ENCODE peak calls at places on chromosomes 2 and 18, in five cellular contexts. V is IMR-90, M is sigmoid colon, C is pancreas, H is osteoblast. I is an unnamed sample.

GRCh38 chr2:43179947-43180346 is 46.5 kb downstream of the ZFP36L2 start:
- DNase-seq in C (no peak), H (no peak), V (no peak), M (no peak), I (no peak)

GRCh38 chr2:238652053-238652770 is 195.7 kb upstream of the TWIST2 start:
- DNase-seq in H (no peak), M (no peak), V (no peak), C (no peak), I (no peak)

GRCh38 chr2:214311031-214311533 is 99.8 kb upstream of the VWC2L start:
- DNase-seq in H (no peak), M (no peak), V (no peak), C (no peak), I (no peak)

GRCh38 chr2:71950256-71951066 is 197.2 kb downstream of the CYP26B1 start:
- DNase-seq in H (peak), C (no peak), V (no peak), M (peak), I (peak)

GRCh38 chr2:230520875-230521155 is 104.8 kb downstream of the SP100 start:
- DNase-seq in M (no peak), H (no peak), C (no peak), V (peak), I (no peak)

GRCh38 chr2:59789523-59789922 is 763.9 kb downstream of the BCL11A start:
- DNase-seq in M (no peak), V (no peak), H (no peak), C (no peak), I (no peak)

GRCh38 chr18:5476961-5477800 is 66.6 kb downstream of the EPB41L3 start:
- DNase-seq in M (no peak), H (no peak), V (peak), C (no peak), I (no peak)

GRCh38 chr2:54687595-54688152 is 35.8 kb upstream of the EML6 start:
- DNase-seq in V (no peak), M (no peak), H (no peak), C (no peak), I (no peak)

GRCh38 chr2:64686283-64686956 is 32.7 kb upstream of the SERTAD2 start:
- DNase-seq in V (no peak), H (no peak), C (no peak), M (no peak), I (no peak)

GRCh38 chr18:12359515-12359927 is 17.5 kb downstream of the AFG3L2 start:
- DNase-seq in H (no peak), M (no peak), V (peak), C (no peak), I (no peak)

GRCh38 chr2:102297891-102298290 is 13.5 kb upstream of the IL1RL1 start:
- DNase-seq in C (no peak), V (no peak), H (no peak), M (no peak), I (no peak)

GRCh38 chr2:149329068-149329467 is 1.3 kb upstream of the LYPD6 start:
- DNase-seq in C (peak), H (peak), M (no peak), V (no peak), I (no peak)

GRCh38 chr2:27322301-27322765 is 564 bp downstream of the MPV17 start:
- DNase-seq in M (no peak), C (peak), V (peak), H (peak), I (no peak)

GRCh38 chr2:59900728-59901452 is 652.6 kb downstream of the BCL11A start:
- DNase-seq in C (no peak), H (no peak), V (no peak), M (no peak), I (no peak)

GRCh38 chr2:10327896-10328666 is 25.4 kb downstream of the HPCAL1 start:
- DNase-seq in M (no peak), C (no peak), H (no peak), V (no peak), I (no peak)

GRCh38 chr2:37829202-37829601 is 95.9 kb upstream of the RMDN2 start:
- DNase-seq in V (peak), C (no peak), H (peak), M (no peak), I (no peak)

GRCh38 chr2:37833420-37833819 is 91.7 kb upstream of the RMDN2 start:
- DNase-seq in V (no peak), C (no peak), H (peak), M (no peak), I (no peak)

GRCh38 chr2:37829616-37830385 is 95.3 kb upstream of the RMDN2 start:
- DNase-seq in H (no peak), M (no peak), V (no peak), C (no peak), I (no peak)

GRCh38 chr2:37831081-37831780 is 93.9 kb upstream of the RMDN2 start:
- DNase-seq in C (no peak), V (no peak), M (no peak), H (no peak), I (no peak)

DNA sequence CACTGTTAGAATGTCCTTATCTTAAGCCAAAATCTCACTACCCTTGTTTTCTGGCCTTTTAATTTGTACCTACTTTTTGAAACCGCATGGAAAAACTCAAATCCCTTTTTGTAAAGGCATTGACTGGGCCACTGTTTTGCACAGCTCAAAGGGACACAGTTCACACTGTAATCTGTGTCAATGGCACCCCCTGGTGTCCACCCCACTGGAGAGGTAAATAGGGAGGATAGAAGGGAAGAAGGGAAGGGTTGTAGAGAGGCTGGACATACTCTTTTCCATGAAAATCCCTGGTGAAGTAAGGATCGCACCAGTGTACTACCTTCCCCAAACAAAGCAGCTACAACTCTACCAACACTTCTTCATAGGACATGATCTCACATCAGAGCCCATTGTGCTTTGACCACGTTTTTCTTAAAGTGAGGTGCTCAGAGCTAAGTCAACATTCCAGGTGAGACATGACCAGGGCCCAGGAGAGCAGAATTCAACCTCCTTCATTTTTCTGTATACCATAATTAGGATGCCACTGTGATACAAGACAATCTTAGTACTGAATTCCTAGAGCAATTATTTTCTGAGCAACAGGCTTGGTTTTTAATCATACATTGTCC is 92.4 kb upstream of the RMDN2 start:
- DNase-seq in M (peak), H (no peak), C (peak), V (peak), I (peak)
- H3K27ac ChIP-seq in M (peak), H (peak), C (no peak), V (peak), I (no peak)

GRCh38 chr18:75209129-75209951 is at the start of gene PTGR3:
- DNase-seq in C (peak), M (peak), V (peak), H (peak), I (peak)

GRCh38 chr18:75208836-75209128 is 157 bp downstream of the PTGR3 start:
- DNase-seq in C (no peak), H (no peak), M (peak), V (no peak), I (no peak)

GRCh38 chr18:75207298-75208054 is 1.5 kb downstream of the PTGR3 start:
- DNase-seq in C (no peak), H (peak), M (no peak), V (peak), I (no peak)

GRCh38 chr18:75206637-75207297 is 2.2 kb downstream of the PTGR3 start:
- DNase-seq in V (no peak), C (no peak), H (no peak), M (no peak), I (no peak)

GRCh38 chr18:75208055-75208835 is 694 bp downstream of the PTGR3 start:
- DNase-seq in V (peak), C (peak), H (peak), M (peak), I (peak)
- TF ChIP-seq CTCF in V (no peak), C (no peak), H (no peak), M (no peak), I (no peak)

DNA sequence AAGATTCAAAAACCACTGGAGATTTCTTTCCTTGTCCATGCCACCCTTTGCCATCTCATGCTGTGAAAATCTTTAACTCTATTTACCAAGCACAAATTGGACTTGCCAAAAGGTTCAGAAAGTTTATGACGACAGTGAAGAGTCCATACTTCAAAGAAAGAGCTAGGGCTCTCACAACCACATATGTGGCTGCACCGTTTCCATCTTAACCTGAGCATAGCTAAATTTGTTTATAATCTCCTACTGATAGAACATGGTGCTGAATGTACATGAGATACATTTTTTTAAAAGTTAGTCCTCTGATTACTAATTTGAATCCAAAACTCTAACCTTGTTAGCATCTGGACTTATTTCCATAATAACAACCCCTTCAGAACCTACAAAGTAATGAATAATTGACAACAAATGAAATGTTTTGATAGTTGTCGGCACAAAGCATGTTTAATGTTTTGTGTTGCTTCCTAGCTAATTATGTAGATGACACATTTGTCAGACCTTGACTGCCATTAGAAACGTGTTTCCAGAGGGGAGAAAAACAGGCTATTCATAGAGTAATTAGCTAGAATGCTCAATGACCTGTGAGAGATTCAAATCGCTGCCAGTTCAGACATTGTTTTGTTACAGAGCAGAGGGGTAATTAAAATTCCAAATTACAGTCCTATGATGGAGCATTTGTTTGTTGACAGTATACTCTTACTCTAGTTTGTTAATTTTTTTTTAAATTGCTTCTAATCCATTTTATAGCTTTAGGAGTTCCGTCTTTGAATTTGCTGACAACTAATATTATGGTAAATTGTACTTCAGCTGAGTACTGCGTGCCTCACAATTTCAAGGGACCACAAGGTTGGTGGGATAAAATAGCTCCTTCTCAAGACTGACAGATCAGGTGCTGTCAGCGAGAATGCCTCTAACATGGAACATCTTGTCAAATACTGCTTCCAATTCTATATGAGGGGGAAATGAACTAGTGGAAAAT is 31.8 kb downstream of the ARHGAP15 start:
- DNase-seq in V (no peak), M (no peak), H (no peak), C (no peak), I (no peak)
- H3K4me3 ChIP-seq in V (no peak), M (no peak), H (no peak), C (no peak), I (no peak)

GRCh38 chr18:50850307-50850706 is 28.6 kb upstream of the ME2 start:
- DNase-seq in V (no peak), H (no peak), M (no peak), C (no peak), I (no peak)

GRCh38 chr18:50844960-50845359 is 25.1 kb upstream of the MRO start:
- DNase-seq in V (no peak), H (no peak), M (no peak), C (no peak), I (no peak)

GRCh38 chr18:50849448-50849847 is 29.5 kb upstream of the ME2 start:
- DNase-seq in V (peak), M (no peak), C (no peak), H (no peak), I (no peak)

GRCh38 chr18:50847192-50847591 is 27.4 kb upstream of the MRO start:
- DNase-seq in M (no peak), C (no peak), V (peak), H (peak), I (no peak)

DNA sequence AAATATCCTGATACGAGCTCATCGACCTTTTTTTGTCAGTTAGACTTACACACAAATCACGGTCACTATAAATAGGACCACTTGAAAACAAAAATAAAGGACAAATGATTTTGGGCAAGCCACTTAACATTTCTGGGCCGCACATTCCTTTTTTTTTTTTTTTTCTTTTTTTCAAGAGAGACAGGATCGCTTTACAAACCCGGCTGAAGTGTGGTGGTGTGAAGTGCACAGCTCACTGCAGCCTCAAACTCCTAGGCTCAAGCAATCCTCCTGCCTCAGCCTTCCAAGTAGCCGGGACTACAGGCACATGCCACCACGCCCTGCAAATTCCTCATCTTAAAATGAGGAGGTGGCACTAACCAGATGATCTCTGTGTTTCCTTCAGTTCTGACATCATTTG is 28.2 kb upstream of the MRO start:
- DNase-seq in M (no peak), V (no peak), H (no peak), C (no peak), I (no peak)
- H3K27ac ChIP-seq in M (no peak), V (no peak), H (no peak), C (no peak), I (no peak)

GRCh38 chr18:44974174-44974573 is 293.5 kb downstream of the SETBP1 start:
- DNase-seq in C (no peak), V (no peak), H (no peak), M (no peak), I (no peak)

GRCh38 chr18:44969214-44969842 is 288.6 kb downstream of the SETBP1 start:
- DNase-seq in H (no peak), C (no peak), V (no peak), M (no peak), I (no peak)

GRCh38 chr18:44968336-44968735 is 287.6 kb downstream of the SETBP1 start:
- DNase-seq in H (no peak), M (no peak), C (no peak), V (no peak), I (no peak)

GRCh38 chr18:44977856-44978255 is 297.2 kb downstream of the SETBP1 start:
- DNase-seq in H (no peak), V (no peak), C (no peak), M (no peak), I (no peak)

GRCh38 chr18:44973282-44973681 is 292.6 kb downstream of the SETBP1 start:
- DNase-seq in M (no peak), C (no peak), H (no peak), V (no peak), I (no peak)
- TF ChIP-seq CTCF in M (no peak), C (no peak), H (no peak), V (no peak), I (no peak)

DNA sequence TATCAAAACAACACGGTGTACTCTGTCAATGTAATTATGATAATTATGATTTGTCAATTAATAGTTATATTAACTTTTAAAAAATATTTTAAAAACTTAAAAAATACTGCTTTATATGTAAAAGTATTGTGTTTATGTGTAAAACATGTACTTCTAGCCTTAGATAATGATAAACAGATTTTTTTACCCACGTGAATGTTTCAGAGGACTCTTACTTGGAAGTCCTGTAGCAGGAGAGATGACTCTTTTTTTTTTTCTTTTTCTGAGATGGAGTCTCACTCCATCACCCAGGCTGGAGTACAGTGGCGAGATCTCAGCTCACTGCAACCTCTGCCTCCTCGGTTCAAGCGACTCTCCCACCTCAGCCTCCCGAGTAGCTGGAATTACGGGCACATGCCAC is 6.2 kb upstream of the MTCL1 start:
- DNase-seq in H (no peak), M (no peak), V (no peak), C (no peak), I (no peak)
- H3K4me3 ChIP-seq in H (no peak), M (no peak), V (no peak), C (no peak), I (no peak)

GRCh38 chr2:172231508-172231907 is 128.8 kb upstream of the DLX2 start:
- DNase-seq in M (no peak), V (no peak), C (no peak), H (no peak), I (no peak)
- H3K27ac ChIP-seq in M (no peak), V (peak), C (no peak), H (no peak), I (no peak)

GRCh38 chr18:10008006-10008647 is 94.3 kb downstream of the VAPA start:
- DNase-seq in H (no peak), V (no peak), M (peak), C (no peak), I (no peak)

GRCh38 chr18:10003866-10004265 is 90.0 kb downstream of the VAPA start:
- DNase-seq in H (no peak), V (no peak), C (no peak), M (no peak), I (no peak)

GRCh38 chr18:10003281-10003680 is 89.5 kb downstream of the VAPA start:
- DNase-seq in H (no peak), C (no peak), M (no peak), V (no peak), I (no peak)

GRCh38 chr18:10009321-10010144 is 95.7 kb downstream of the VAPA start:
- DNase-seq in H (no peak), C (no peak), M (peak), V (no peak), I (no peak)

DNA sequence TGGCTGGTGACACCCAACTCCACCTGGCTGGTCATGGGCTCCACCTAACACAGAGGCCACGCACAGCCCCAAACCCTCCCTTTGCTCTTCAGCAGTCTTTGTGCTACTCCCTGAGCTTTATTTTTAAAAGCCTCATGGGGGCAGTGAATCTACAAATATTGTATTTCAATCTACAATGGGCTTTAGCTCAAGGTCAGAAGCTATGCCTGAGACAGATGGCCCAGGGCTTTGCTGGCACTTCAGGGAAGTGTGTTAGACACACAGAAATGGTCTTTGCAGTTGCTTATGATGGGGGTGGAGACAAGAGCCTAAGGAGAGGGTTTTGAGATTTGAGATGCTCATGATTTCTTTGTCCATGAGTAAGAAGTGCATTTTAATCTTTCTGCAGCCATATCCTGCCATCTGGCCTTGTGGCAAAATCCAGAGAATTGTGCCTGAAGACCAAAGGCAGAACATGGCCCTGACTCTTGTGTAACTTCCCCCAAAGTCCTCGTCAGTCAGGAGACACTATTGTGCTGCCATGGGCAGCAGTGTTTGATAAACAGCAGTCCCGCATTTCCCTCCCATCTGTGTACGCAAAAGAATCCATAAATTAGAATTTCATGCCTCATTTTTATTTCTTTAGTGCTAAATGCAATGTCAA is 92.6 kb downstream of the VAPA start:
- DNase-seq in H (peak), M (peak), C (peak), V (peak), I (no peak)
- TF ChIP-seq CTCF in H (peak), M (no peak), C (no peak), V (peak), I (no peak)

I was measured in ovary.